ENCODE peak calls at places on chromosomes 2 and 18, in five cellular contexts. H is aorta, W is EH, D is posterior vena cava, F is GM20000. B is an unnamed sample.
A peak's percentile ranks its signal among the peaks of the same experiment; 100 is the strongest.

GRCh38 chr2:197647961-197648690 is 27.3 kb downstream of the RFTN2 start:
- DNase-seq in H (no peak), W (peak; percentile 14), F (no peak), D (no peak), B (no peak)

GRCh38 chr2:96265349-96265839 is 403 bp downstream of the TMEM127 start:
- DNase-seq in D (peak; percentile 86), H (peak; percentile 88), W (peak; percentile 53), F (peak; percentile 48), B (no peak)

GRCh38 chr2:101983486-101983885 is 8.3 kb upstream of the IL1R2 start:
- DNase-seq in F (no peak), D (no peak), W (peak; percentile 65), H (no peak), B (no peak)

GRCh38 chr2:224927671-224928173 is 114.5 kb downstream of the DOCK10 start:
- DNase-seq in H (no peak), W (peak; percentile 68), F (no peak), D (no peak), B (no peak)

GRCh38 chr2:218892693-218893348 is 12.2 kb downstream of the WNT10A start:
- DNase-seq in H (peak; percentile 91), D (peak; percentile 87), W (peak; percentile 52), F (peak; percentile 84), B (peak; percentile 94)

GRCh38 chr2:142300517-142300916 is 169.7 kb upstream of the LRP1B start:
- DNase-seq in F (no peak), H (no peak), D (no peak), W (no peak), B (no peak)

GRCh38 chr2:55103039-55103438 is 52.8 kb upstream of the RTN4 start:
- DNase-seq in W (no peak), F (no peak), D (no peak), H (no peak), B (no peak)

GRCh38 chr2:147288131-147288530 is 556.7 kb upstream of the ACVR2A start:
- DNase-seq in D (no peak), H (no peak), F (no peak), W (no peak), B (no peak)

GRCh38 chr18:50632895-50633515 is 73.1 kb downstream of the MAPK4 start:
- DNase-seq in F (no peak), W (no peak), H (no peak), D (no peak), B (no peak)

GRCh38 chr2:105252271-105252670 is 10.7 kb downstream of the GPR45 start:
- DNase-seq in F (no peak), D (no peak), H (no peak), W (no peak), B (no peak)

GRCh38 chr2:209311948-209312347 is 111.9 kb upstream of the MAP2 start:
- DNase-seq in H (no peak), F (no peak), D (no peak), W (no peak), B (no peak)

GRCh38 chr2:54639609-54640008 is 83.9 kb upstream of the EML6 start:
- DNase-seq in H (no peak), D (no peak), W (peak; percentile 53), F (no peak), B (no peak)

GRCh38 chr2:3608373-3609278 is 13.7 kb downstream of the COLEC11 start:
- DNase-seq in F (no peak), W (no peak), D (peak; percentile 69), H (peak; percentile 44), B (no peak)

GRCh38 chr2:235501663-235502009 is 7.8 kb downstream of the AGAP1 start:
- DNase-seq in W (no peak), F (no peak), H (peak; percentile 6), D (peak; percentile 15), B (no peak)

GRCh38 chr2:2799151-2799697 is 468.1 kb upstream of the MYT1L start:
- DNase-seq in D (no peak), W (no peak), H (peak; percentile 61), F (no peak), B (no peak)

B was measured in GM06990.